ENCODE peak calls at places on chromosome 12, in six cellular contexts. F is cardiac fibroblast; L is stimulated activated CD8-positive, alpha-beta memory T cell treated with anti-CD3 and anti-CD28 coated beads, Interleukin-2, amount 100 ng/mL, for 1 hour; D is stimulated activated CD4-positive, alpha-beta T cell treated with anti-CD3 and anti-CD28 coated beads, Interleukin-2, amount 100 ng/mL, for 48 hours; J is activated T-helper 1 cell treated with Interleukin-2 at 50 U/mL for 16 hours; O is upper lobe of left lung. Z is an unnamed sample.

GRCh38 chr12:6603095-6603567 is 4.0 kb downstream of the CHD4 start:
- DNase-seq in D (no peak), J (no peak), F (peak), L (no peak), O (peak), Z (no peak)

GRCh38 chr12:117587646-117588287 is 226.3 kb upstream of the NOS1 start:
- DNase-seq in O (peak), D (peak), J (no peak), F (peak), L (no peak), Z (no peak)

GRCh38 chr12:52307836-52308806 is 13.1 kb downstream of the KRT83 start:
- DNase-seq in F (peak), J (no peak), O (peak), D (peak), L (peak), Z (no peak)

GRCh38 chr12:59803735-59804134 is 207.9 kb downstream of the SLC16A7 start:
- DNase-seq in L (no peak), D (no peak), J (no peak), O (no peak), F (peak), Z (no peak)

GRCh38 chr12:18446245-18446644 is 184.9 kb downstream of the PIK3C2G start:
- DNase-seq in D (no peak), L (no peak), O (no peak), J (no peak), F (no peak), Z (no peak)

GRCh38 chr12:108565976-108566375 is 3.6 kb downstream of the ISCU start:
- DNase-seq in F (peak), D (no peak), L (peak), O (peak), J (peak), Z (no peak)

GRCh38 chr12:95851609-95852008 is 7.1 kb upstream of the SNRPF start:
- DNase-seq in D (no peak), J (no peak), O (no peak), F (no peak), L (no peak), Z (no peak)

GRCh38 chr12:50285253-50285652 is 1.9 kb upstream of the LIMA1 start:
- DNase-seq in L (no peak), D (no peak), O (no peak), J (no peak), F (no peak), Z (no peak)

GRCh38 chr12:12673296-12673695 is 22.7 kb downstream of the GPR19 start:
- DNase-seq in D (no peak), O (no peak), L (no peak), J (no peak), F (no peak), Z (no peak)

GRCh38 chr12:41507286-41507685 is 319.2 kb downstream of the PDZRN4 start:
- DNase-seq in J (no peak), L (no peak), O (peak), D (no peak), F (no peak), Z (no peak)

GRCh38 chr12:25433581-25434325 is 119.3 kb downstream of the LMNTD1 start:
- DNase-seq in D (no peak), F (no peak), L (no peak), J (no peak), O (no peak), Z (no peak)

GRCh38 chr12:125092872-125093680 is 27.8 kb downstream of the AACS start:
- DNase-seq in F (peak), O (peak), D (no peak), L (no peak), J (no peak), Z (no peak)

GRCh38 chr12:79597910-79598309 is 92.9 kb downstream of the PAWR start:
- DNase-seq in L (no peak), F (no peak), O (no peak), D (no peak), J (no peak), Z (no peak)

GRCh38 chr12:132201391-132202120 is 57.3 kb downstream of the NOC4L start:
- DNase-seq in O (no peak), J (no peak), F (no peak), L (no peak), D (no peak), Z (no peak)

GRCh38 chr12:132600048-132601032 is 10.0 kb downstream of the LRCOL1 start:
- DNase-seq in L (no peak), J (no peak), O (peak), D (peak), F (peak), Z (no peak)

GRCh38 chr12:53997324-53998173 is 2.4 kb upstream of the HOXC9 start:
- DNase-seq in J (no peak), L (no peak), D (no peak), O (no peak), F (no peak), Z (no peak)

GRCh38 chr12:80222261-80222660 is 122.9 kb downstream of the OTOGL start:
- DNase-seq in J (no peak), D (no peak), L (no peak), F (peak), O (no peak), Z (no peak)